ENCODE peak calls at places on chromosomes 2 and 18, in nine cellular contexts. N is cardiac muscle cell, Y is endothelial cell, Z is adrenal gland, A is neural crest cell, U is astrocyte of the spinal cord, C is psoas muscle, E is WTC11, B is H9. V is an unnamed sample.

GRCh38 chr2:62306751-62307468 is 111.0 kb downstream of the B3GNT2 start:
- DNase-seq in N (no peak), Y (no peak), Z (peak), A (no peak), U (peak), C (no peak), E (no peak), B (no peak), V (no peak)

GRCh38 chr2:30541680-30542079 is 94.6 kb downstream of the LCLAT1 start:
- DNase-seq in N (no peak), Y (no peak), Z (no peak), A (no peak), U (no peak), C (no peak), E (no peak), B (no peak), V (no peak)

GRCh38 chr2:11945139-11946126 is 199.0 kb downstream of the LPIN1 start:
- DNase-seq in N (no peak), Y (no peak), Z (no peak), A (no peak), U (no peak), C (no peak), E (no peak), B (no peak), V (no peak)

GRCh38 chr2:62529758-62530157 is 23.8 kb upstream of the TMEM17 start:
- DNase-seq in N (no peak), Y (no peak), Z (no peak), A (no peak), U (no peak), C (no peak), E (no peak), B (no peak), V (no peak)

GRCh38 chr2:54755641-54756326 is 32.3 kb downstream of the EML6 start:
- DNase-seq in N (no peak), Y (no peak), Z (no peak), A (no peak), U (no peak), C (no peak), E (no peak), B (no peak), V (no peak)

GRCh38 chr18:10047237-10047636 is 133.4 kb downstream of the VAPA start:
- DNase-seq in N (no peak), Y (no peak), Z (peak), A (no peak), U (peak), C (no peak), E (no peak), B (no peak), V (no peak)

GRCh38 chr2:16196687-16197503 is 256.5 kb downstream of the MYCN start:
- DNase-seq in N (no peak), Y (no peak), Z (no peak), A (no peak), U (no peak), C (no peak), E (no peak), B (no peak), V (no peak)

GRCh38 chr18:46333371-46334199 is 229.4 kb downstream of the HAUS1 start:
- DNase-seq in N (peak), Y (peak), Z (peak), A (peak), U (no peak), C (peak), E (peak), B (no peak), V (peak)

GRCh38 chr2:205461678-205462665 is 220.3 kb upstream of the NRP2 start:
- DNase-seq in N (no peak), Y (no peak), Z (no peak), A (no peak), U (no peak), C (no peak), E (no peak), B (no peak), V (no peak)

GRCh38 chr2:94990956-94991355 is 34.6 kb upstream of the MAL start:
- DNase-seq in N (no peak), Y (no peak), Z (peak), A (no peak), U (no peak), C (no peak), E (no peak), B (no peak), V (no peak)

GRCh38 chr18:48326901-48327675 is 82.1 kb downstream of the ZBTB7C start:
- DNase-seq in N (no peak), Y (no peak), Z (peak), A (no peak), U (peak), C (no peak), E (no peak), B (no peak), V (no peak)

GRCh38 chr2:222613715-222614331 is 42.1 kb downstream of the FARSB start:
- DNase-seq in N (peak), Y (peak), Z (no peak), A (peak), U (peak), C (no peak), E (no peak), B (peak), V (no peak)

GRCh38 chr18:79814373-79814772 is 16.6 kb downstream of the KCNG2 start:
- DNase-seq in N (no peak), Y (no peak), Z (no peak), A (no peak), U (no peak), C (no peak), E (no peak), B (no peak), V (no peak)

GRCh38 chr18:41657189-41657588 is 297.8 kb upstream of the PIK3C3 start:
- DNase-seq in N (no peak), Y (no peak), Z (no peak), A (no peak), U (no peak), C (no peak), E (no peak), B (no peak), V (no peak)

GRCh38 chr2:28583899-28584553 is 88.2 kb downstream of the PLB1 start:
- DNase-seq in N (no peak), Y (no peak), Z (peak), A (no peak), U (peak), C (peak), E (no peak), B (no peak), V (no peak)

GRCh38 chr2:263774-264492 is at the start of gene SH3YL1:
- DNase-seq in N (peak), Y (peak), Z (peak), A (no peak), U (no peak), C (peak), E (peak), B (peak), V (peak)

GRCh38 chr2:200730302-200730701 is 81.4 kb upstream of the BZW1 start:
- DNase-seq in N (no peak), Y (no peak), Z (no peak), A (no peak), U (no peak), C (no peak), E (no peak), B (no peak), V (no peak)

GRCh38 chr2:168731550-168732128 is 70.8 kb upstream of the NOSTRIN start:
- DNase-seq in N (no peak), Y (no peak), Z (no peak), A (no peak), U (no peak), C (no peak), E (no peak), B (no peak), V (no peak)

GRCh38 chr2:170077830-170078569 is 99.9 kb upstream of the MYO3B start:
- DNase-seq in N (no peak), Y (no peak), Z (no peak), A (no peak), U (no peak), C (no peak), E (no peak), B (no peak), V (no peak)

GRCh38 chr2:173652731-173653426 is 298.2 kb downstream of the CDCA7 start:
- DNase-seq in N (no peak), Y (no peak), Z (peak), A (no peak), U (peak), C (no peak), E (no peak), B (no peak), V (no peak)

GRCh38 chr2:1309507-1309906 is 103.8 kb upstream of the TPO start:
- DNase-seq in N (no peak), Y (no peak), Z (no peak), A (no peak), U (no peak), C (no peak), E (no peak), B (no peak), V (no peak)

GRCh38 chr2:211745295-211746097 is 793.1 kb downstream of the ERBB4 start:
- DNase-seq in N (peak), Y (peak), Z (peak), A (peak), U (peak), C (peak), E (peak), B (peak), V (peak)

GRCh38 chr2:185921048-185921756 is 182.6 kb downstream of the FSIP2 start:
- DNase-seq in N (no peak), Y (no peak), Z (no peak), A (no peak), U (no peak), C (no peak), E (no peak), B (no peak), V (no peak)

GRCh38 chr2:204407209-204408070 is 137.8 kb upstream of the PARD3B start:
- DNase-seq in N (no peak), Y (no peak), Z (no peak), A (no peak), U (no peak), C (no peak), E (no peak), B (no peak), V (no peak)

GRCh38 chr18:76573325-76574025 is 78.4 kb upstream of the ZNF516 start:
- DNase-seq in N (no peak), Y (no peak), Z (no peak), A (no peak), U (peak), C (no peak), E (no peak), B (no peak), V (no peak)

GRCh38 chr2:64534363-64534762 is 10.2 kb downstream of the AFTPH start:
- DNase-seq in N (no peak), Y (no peak), Z (no peak), A (no peak), U (no peak), C (no peak), E (no peak), B (no peak), V (no peak)

GRCh38 chr2:149180226-149180875 is 141.9 kb downstream of the LYPD6B start:
- DNase-seq in N (no peak), Y (no peak), Z (no peak), A (no peak), U (no peak), C (no peak), E (no peak), B (no peak), V (no peak)

GRCh38 chr18:67232406-67232805 is 284.1 kb downstream of the DSEL start:
- DNase-seq in N (no peak), Y (no peak), Z (no peak), A (no peak), U (peak), C (no peak), E (no peak), B (no peak), V (no peak)

GRCh38 chr18:45666520-45666919 is 51.2 kb downstream of the SLC14A2 start:
- DNase-seq in N (no peak), Y (no peak), Z (no peak), A (no peak), U (no peak), C (no peak), E (no peak), B (no peak), V (no peak)

GRCh38 chr18:54780285-54780861 is 47.9 kb upstream of the RAB27B start:
- DNase-seq in N (no peak), Y (no peak), Z (no peak), A (no peak), U (no peak), C (no peak), E (no peak), B (no peak), V (no peak)

GRCh38 chr2:240962371-240963064 is 35.9 kb upstream of the SNED1 start:
- DNase-seq in N (no peak), Y (no peak), Z (peak), A (no peak), U (peak), C (no peak), E (no peak), B (peak), V (peak)

GRCh38 chr2:239818086-239818485 is 207.1 kb downstream of the NDUFA10 start:
- DNase-seq in N (no peak), Y (no peak), Z (peak), A (no peak), U (no peak), C (no peak), E (no peak), B (peak), V (peak)

GRCh38 chr2:240302041-240302440 is 133.4 kb upstream of the GPC1 start:
- DNase-seq in N (no peak), Y (no peak), Z (peak), A (no peak), U (no peak), C (no peak), E (no peak), B (peak), V (peak)

GRCh38 chr18:64244571-64244970 is 95.7 kb upstream of the LINC00305 start:
- DNase-seq in N (no peak), Y (peak), Z (no peak), A (no peak), U (no peak), C (no peak), E (peak), B (peak), V (no peak)

GRCh38 chr2:236715511-236715961 is 145.9 kb downstream of the ACKR3 start:
- DNase-seq in N (no peak), Y (no peak), Z (no peak), A (peak), U (no peak), C (peak), E (no peak), B (no peak), V (no peak)

GRCh38 chr2:119433636-119434327 is 2.1 kb downstream of the TMEM37 start:
- DNase-seq in N (no peak), Y (no peak), Z (peak), A (no peak), U (no peak), C (no peak), E (no peak), B (peak), V (no peak)

GRCh38 chr2:231394201-231395141 is 1.0 kb upstream of the B3GNT7 start:
- DNase-seq in N (no peak), Y (no peak), Z (no peak), A (no peak), U (no peak), C (no peak), E (peak), B (peak), V (no peak)

GRCh38 chr2:231395188-231396057 is at the start of gene B3GNT7:
- DNase-seq in N (no peak), Y (no peak), Z (no peak), A (no peak), U (no peak), C (no peak), E (peak), B (no peak), V (no peak)

GRCh38 chr2:231391981-231392380 is 3.5 kb upstream of the B3GNT7 start:
- DNase-seq in N (no peak), Y (no peak), Z (no peak), A (no peak), U (no peak), C (no peak), E (no peak), B (no peak), V (no peak)

GRCh38 chr2:231392431-231393148 is 2.9 kb upstream of the B3GNT7 start:
- DNase-seq in N (no peak), Y (no peak), Z (no peak), A (no peak), U (no peak), C (no peak), E (no peak), B (no peak), V (no peak)

DNA sequence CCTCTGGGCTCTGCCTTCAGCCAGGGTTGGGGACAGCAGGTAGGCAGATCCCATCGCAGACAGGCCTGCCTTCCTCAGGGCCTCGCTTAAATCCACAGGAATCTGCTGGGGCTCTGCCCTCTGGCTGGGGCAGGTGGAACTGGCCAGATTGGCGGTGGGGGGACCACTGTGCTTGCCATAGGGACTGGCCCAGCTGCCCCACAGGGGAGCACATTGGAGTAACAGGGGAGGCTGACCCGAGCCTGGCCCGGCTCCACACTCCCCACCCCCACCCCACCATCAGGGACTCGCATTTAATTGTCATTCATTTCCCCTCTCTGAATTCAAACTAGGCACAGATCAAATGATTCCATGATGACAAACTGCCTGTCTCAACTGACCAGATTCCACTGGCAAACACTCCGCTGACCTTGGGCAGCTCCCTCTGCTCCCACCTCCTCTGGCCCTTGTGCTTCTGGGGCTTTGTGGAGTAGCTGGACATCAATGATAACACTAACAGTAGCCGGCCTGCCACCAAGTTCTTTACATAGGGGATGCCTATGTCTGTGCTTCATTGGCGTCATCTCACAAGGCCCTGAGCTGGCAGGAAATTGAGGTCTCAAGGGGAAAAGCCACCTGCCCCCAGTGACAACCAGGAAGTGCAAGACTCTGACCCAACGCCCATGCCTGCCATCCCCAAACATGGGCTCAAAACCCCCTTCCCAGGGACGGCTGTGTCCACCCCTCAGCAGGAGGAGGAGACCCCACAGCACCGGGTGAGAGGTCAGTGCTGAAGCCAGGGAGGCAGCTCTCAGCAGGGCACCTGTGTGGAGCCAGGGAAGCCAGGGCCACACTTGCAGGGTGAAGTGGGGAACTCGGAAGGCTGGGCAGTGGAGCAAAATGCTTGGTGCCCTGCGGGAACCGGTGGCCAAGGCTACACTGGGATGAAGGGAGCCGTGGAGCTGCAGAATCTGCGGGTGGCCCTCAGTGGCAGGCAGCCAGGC is 2.1 kb upstream of the B3GNT7 start:
- DNase-seq in N (no peak), Y (no peak), Z (peak), A (no peak), U (no peak), C (no peak), E (peak), B (peak), V (no peak)
- TF ChIP-seq CTCF in N (no peak), Y (no peak), Z (peak), A (peak), U (peak), C (peak), E (no peak), B (peak), V (peak)

GRCh38 chr2:21294446-21294845 is 170.7 kb downstream of the TDRD15 start:
- DNase-seq in N (no peak), Y (no peak), Z (no peak), A (no peak), U (no peak), C (no peak), E (no peak), B (no peak), V (no peak)

GRCh38 chr2:21288732-21289506 is 165.2 kb downstream of the TDRD15 start:
- DNase-seq in N (no peak), Y (no peak), Z (no peak), A (no peak), U (no peak), C (no peak), E (no peak), B (no peak), V (no peak)

GRCh38 chr2:21288299-21288698 is 164.5 kb downstream of the TDRD15 start:
- DNase-seq in N (no peak), Y (no peak), Z (no peak), A (no peak), U (no peak), C (no peak), E (no peak), B (no peak), V (no peak)

GRCh38 chr2:21291281-21291825 is 167.6 kb downstream of the TDRD15 start:
- DNase-seq in N (no peak), Y (no peak), Z (no peak), A (no peak), U (no peak), C (no peak), E (no peak), B (no peak), V (no peak)

GRCh38 chr2:21289994-21290393 is 166.2 kb downstream of the TDRD15 start:
- DNase-seq in N (no peak), Y (no peak), Z (no peak), A (no peak), U (no peak), C (no peak), E (no peak), B (no peak), V (no peak)
- TF ChIP-seq CTCF in N (no peak), Y (no peak), Z (no peak), A (no peak), U (no peak), C (no peak), E (no peak), B (no peak), V (no peak)

DNA sequence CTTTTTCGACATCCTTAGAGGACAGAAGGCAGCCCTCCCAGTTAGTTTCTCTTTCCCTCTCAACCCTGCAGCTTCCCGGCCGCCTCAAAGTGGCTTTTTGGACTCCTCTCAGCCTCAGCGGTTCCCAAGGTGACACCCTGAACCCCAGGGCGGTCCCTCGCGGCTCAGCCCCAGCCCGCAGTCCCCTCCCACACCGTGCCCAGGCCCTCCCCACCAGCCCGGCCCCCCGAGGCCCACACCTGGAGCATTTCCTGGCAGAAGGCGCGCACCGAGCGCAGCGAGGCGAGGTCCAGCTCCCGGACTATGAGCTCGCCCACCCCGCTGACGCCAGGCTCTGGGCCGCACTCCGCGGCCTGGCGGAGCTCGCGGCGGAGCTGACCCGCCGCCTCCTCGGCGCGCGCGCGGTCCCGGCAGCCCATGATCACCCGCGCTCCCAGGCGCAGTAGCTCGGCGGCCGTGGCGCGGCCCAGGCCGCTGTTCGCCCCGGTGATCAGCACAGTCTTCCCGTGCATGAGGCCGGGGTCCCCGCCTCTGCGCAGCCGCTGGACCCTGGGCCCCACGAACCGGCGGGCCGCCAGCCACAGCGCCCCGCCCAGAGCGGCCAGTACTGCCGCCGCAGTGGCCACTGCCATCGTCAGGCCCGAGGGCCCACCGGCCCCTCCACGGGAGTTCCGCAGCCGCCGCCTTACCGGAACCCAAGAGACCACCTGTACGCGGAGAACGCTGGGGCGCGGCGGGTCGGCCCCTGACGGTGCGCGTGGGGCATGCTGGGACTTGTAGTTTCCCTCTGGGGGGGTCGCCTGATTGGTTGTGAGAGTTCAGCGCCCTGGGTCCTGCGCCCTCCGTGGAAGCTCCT is at the start of gene RDH14:
- DNase-seq in N (peak), Y (peak), Z (peak), A (peak), U (peak), C (peak), E (peak), B (peak), V (peak)
- TF ChIP-seq CTCF in N (no peak), Y (no peak), Z (no peak), A (no peak), U (no peak), C (no peak), E (no peak), B (no peak), V (no peak)

DNA sequence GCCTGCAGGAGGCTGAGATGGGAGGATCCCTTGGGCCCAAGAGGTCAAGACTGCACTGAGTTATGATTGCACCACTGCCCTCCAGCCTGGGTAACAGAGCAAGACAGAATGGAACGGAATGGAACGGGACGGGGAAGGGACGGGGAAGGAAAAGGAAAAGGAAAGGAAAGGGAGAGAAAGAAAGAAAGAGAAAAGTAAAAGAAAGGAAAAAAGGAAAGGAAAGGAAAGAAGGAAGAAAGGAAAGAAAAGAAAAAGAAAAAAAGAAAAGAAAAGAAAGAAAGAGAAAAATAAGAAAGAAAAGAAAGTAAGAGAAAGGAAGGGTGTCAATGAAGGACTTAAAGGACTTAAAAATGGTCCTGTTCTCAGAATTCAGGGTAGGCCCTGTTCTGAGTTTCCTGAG is 4.3 kb upstream of the SPOPL start:
- DNase-seq in N (no peak), Y (no peak), Z (no peak), A (no peak), U (no peak), C (no peak), E (no peak), B (no peak), V (no peak)
- TF ChIP-seq CTCF in N (no peak), Y (no peak), Z (no peak), A (no peak), U (no peak), C (no peak), E (no peak), B (no peak), V (no peak)